ENCODE peak calls at places on chromosome 15, in nine cellular contexts. One of them, this sample, is unnamed.
A peak's percentile ranks its signal among the peaks of the same experiment; 100 is the strongest.

GRCh38 chr15:87710406-87710805 is 546.1 kb downstream of the NTRK3 start:
- DNase-seq in left ventricle myocardium inferior: no peak
- DNase-seq in AG04449: no peak
- DNase-seq in foreskin fibroblast: no peak
- DNase-seq in mucosa of descending colon: no peak
- DNase-seq in body of pancreas: peak; percentile 43
- DNase-seq in breast epithelium: peak; percentile 19
- DNase-seq in choroid plexus epithelial cell: no peak
- DNase-seq in uterus: peak; percentile 80
- DNase-seq in this sample: peak; percentile 16

GRCh38 chr15:52236015-52236414 is 44.8 kb upstream of the GNB5 start:
- DNase-seq in body of pancreas: no peak
- DNase-seq in mucosa of descending colon: no peak
- DNase-seq in foreskin fibroblast: no peak
- DNase-seq in left ventricle myocardium inferior: no peak
- DNase-seq in AG04449: no peak
- DNase-seq in breast epithelium: no peak
- DNase-seq in uterus: no peak
- DNase-seq in choroid plexus epithelial cell: peak; percentile 61
- DNase-seq in this sample: peak; percentile 10

GRCh38 chr15:34799149-34799824 is 3.9 kb upstream of the ACTC1 start:
- DNase-seq in left ventricle myocardium inferior: peak; percentile 85
- DNase-seq in breast epithelium: no peak
- DNase-seq in uterus: peak; percentile 35
- DNase-seq in choroid plexus epithelial cell: no peak
- DNase-seq in body of pancreas: peak; percentile 65
- DNase-seq in foreskin fibroblast: no peak
- DNase-seq in AG04449: no peak
- DNase-seq in mucosa of descending colon: no peak
- DNase-seq in this sample: no peak

GRCh38 chr15:38260077-38260476 is 7.4 kb downstream of the SPRED1 start:
- DNase-seq in choroid plexus epithelial cell: peak; percentile 48
- DNase-seq in mucosa of descending colon: no peak
- DNase-seq in uterus: no peak
- DNase-seq in AG04449: no peak
- DNase-seq in foreskin fibroblast: peak; percentile 24
- DNase-seq in left ventricle myocardium inferior: no peak
- DNase-seq in body of pancreas: no peak
- DNase-seq in breast epithelium: no peak
- DNase-seq in this sample: no peak

GRCh38 chr15:49492834-49493233 is 69.8 kb downstream of the FGF7 start:
- DNase-seq in breast epithelium: no peak
- DNase-seq in left ventricle myocardium inferior: no peak
- DNase-seq in mucosa of descending colon: no peak
- DNase-seq in AG04449: peak; percentile 65
- DNase-seq in foreskin fibroblast: peak; percentile 81
- DNase-seq in choroid plexus epithelial cell: peak; percentile 82
- DNase-seq in body of pancreas: no peak
- DNase-seq in uterus: no peak
- DNase-seq in this sample: no peak

GRCh38 chr15:56869573-56869972 is 48.9 kb upstream of the TCF12 start:
- DNase-seq in choroid plexus epithelial cell: peak; percentile 33
- DNase-seq in left ventricle myocardium inferior: peak; percentile 37
- DNase-seq in AG04449: no peak
- DNase-seq in body of pancreas: peak; percentile 43
- DNase-seq in foreskin fibroblast: no peak
- DNase-seq in mucosa of descending colon: peak; percentile 59
- DNase-seq in breast epithelium: no peak
- DNase-seq in uterus: peak; percentile 37
- DNase-seq in this sample: no peak

GRCh38 chr15:27681038-27681437 is 418.1 kb downstream of the OCA2 start:
- DNase-seq in breast epithelium: no peak
- DNase-seq in uterus: no peak
- DNase-seq in AG04449: no peak
- DNase-seq in left ventricle myocardium inferior: no peak
- DNase-seq in choroid plexus epithelial cell: peak; percentile 15
- DNase-seq in body of pancreas: no peak
- DNase-seq in foreskin fibroblast: no peak
- DNase-seq in mucosa of descending colon: no peak
- DNase-seq in this sample: no peak

GRCh38 chr15:70569718-70570231 is 193.6 kb downstream of the UACA start:
- DNase-seq in left ventricle myocardium inferior: no peak
- DNase-seq in AG04449: no peak
- DNase-seq in foreskin fibroblast: no peak
- DNase-seq in body of pancreas: no peak
- DNase-seq in breast epithelium: peak; percentile 12
- DNase-seq in mucosa of descending colon: no peak
- DNase-seq in choroid plexus epithelial cell: peak; percentile 68
- DNase-seq in uterus: no peak
- DNase-seq in this sample: peak; percentile 38

GRCh38 chr15:100093211-100094126 is 248.3 kb downstream of the ADAMTS17 start:
- DNase-seq in foreskin fibroblast: no peak
- DNase-seq in AG04449: no peak
- DNase-seq in mucosa of descending colon: no peak
- DNase-seq in uterus: no peak
- DNase-seq in body of pancreas: no peak
- DNase-seq in left ventricle myocardium inferior: no peak
- DNase-seq in breast epithelium: peak; percentile 9
- DNase-seq in choroid plexus epithelial cell: peak; percentile 75
- DNase-seq in this sample: peak; percentile 60

GRCh38 chr15:41691471-41691870 is 31.3 kb downstream of the MGA start:
- DNase-seq in foreskin fibroblast: no peak
- DNase-seq in uterus: no peak
- DNase-seq in mucosa of descending colon: no peak
- DNase-seq in choroid plexus epithelial cell: peak; percentile 35
- DNase-seq in AG04449: no peak
- DNase-seq in left ventricle myocardium inferior: no peak
- DNase-seq in breast epithelium: no peak
- DNase-seq in body of pancreas: no peak
- DNase-seq in this sample: no peak

GRCh38 chr15:38533416-38533915 is 31.1 kb downstream of the RASGRP1 start:
- DNase-seq in choroid plexus epithelial cell: no peak
- DNase-seq in uterus: no peak
- DNase-seq in mucosa of descending colon: no peak
- DNase-seq in foreskin fibroblast: no peak
- DNase-seq in left ventricle myocardium inferior: no peak
- DNase-seq in body of pancreas: no peak
- DNase-seq in AG04449: no peak
- DNase-seq in breast epithelium: no peak
- DNase-seq in this sample: no peak

GRCh38 chr15:80308002-80308401 is 56.0 kb upstream of the CTXND1 start:
- DNase-seq in breast epithelium: no peak
- DNase-seq in AG04449: no peak
- DNase-seq in mucosa of descending colon: no peak
- DNase-seq in choroid plexus epithelial cell: no peak
- DNase-seq in body of pancreas: no peak
- DNase-seq in left ventricle myocardium inferior: no peak
- DNase-seq in uterus: no peak
- DNase-seq in foreskin fibroblast: no peak
- DNase-seq in this sample: no peak

GRCh38 chr15:70036585-70037343 is 61.0 kb downstream of the TLE3 start:
- DNase-seq in choroid plexus epithelial cell: no peak
- DNase-seq in left ventricle myocardium inferior: no peak
- DNase-seq in mucosa of descending colon: no peak
- DNase-seq in breast epithelium: no peak
- DNase-seq in uterus: no peak
- DNase-seq in AG04449: no peak
- DNase-seq in body of pancreas: no peak
- DNase-seq in foreskin fibroblast: no peak
- DNase-seq in this sample: no peak

GRCh38 chr15:82397817-82398216 is 31.8 kb upstream of the GOLGA6L9 start:
- DNase-seq in choroid plexus epithelial cell: no peak
- DNase-seq in mucosa of descending colon: no peak
- DNase-seq in AG04449: no peak
- DNase-seq in breast epithelium: no peak
- DNase-seq in uterus: no peak
- DNase-seq in foreskin fibroblast: no peak
- DNase-seq in left ventricle myocardium inferior: no peak
- DNase-seq in body of pancreas: no peak
- DNase-seq in this sample: no peak

GRCh38 chr15:39785139-39785538 is 2.5 kb upstream of the FSIP1 start:
- DNase-seq in choroid plexus epithelial cell: no peak
- DNase-seq in foreskin fibroblast: no peak
- DNase-seq in AG04449: no peak
- DNase-seq in body of pancreas: peak; percentile 16
- DNase-seq in uterus: no peak
- DNase-seq in breast epithelium: no peak
- DNase-seq in mucosa of descending colon: no peak
- DNase-seq in left ventricle myocardium inferior: no peak
- DNase-seq in this sample: no peak

GRCh38 chr15:54282228-54282836 is 304.1 kb downstream of the UNC13C start:
- DNase-seq in body of pancreas: no peak
- DNase-seq in uterus: no peak
- DNase-seq in foreskin fibroblast: no peak
- DNase-seq in left ventricle myocardium inferior: no peak
- DNase-seq in choroid plexus epithelial cell: no peak
- DNase-seq in mucosa of descending colon: peak; percentile 13
- DNase-seq in AG04449: no peak
- DNase-seq in breast epithelium: no peak
- DNase-seq in this sample: no peak

GRCh38 chr15:70100495-70101331 is 3.0 kb upstream of the TLE3 start:
- DNase-seq in AG04449: no peak
- DNase-seq in breast epithelium: peak; percentile 56
- DNase-seq in foreskin fibroblast: peak; percentile 21
- DNase-seq in body of pancreas: peak; percentile 51
- DNase-seq in choroid plexus epithelial cell: peak; percentile 78
- DNase-seq in mucosa of descending colon: peak; percentile 80
- DNase-seq in uterus: peak; percentile 54
- DNase-seq in left ventricle myocardium inferior: peak; percentile 39
- DNase-seq in this sample: peak; percentile 39

GRCh38 chr15:23002920-23003319 is 22.8 kb upstream of the CYFIP1 start:
- DNase-seq in mucosa of descending colon: no peak
- DNase-seq in uterus: no peak
- DNase-seq in choroid plexus epithelial cell: no peak
- DNase-seq in body of pancreas: no peak
- DNase-seq in left ventricle myocardium inferior: peak; percentile 35
- DNase-seq in AG04449: no peak
- DNase-seq in breast epithelium: no peak
- DNase-seq in foreskin fibroblast: no peak
- DNase-seq in this sample: no peak

GRCh38 chr15:45186771-45187577 is 792 bp downstream of the SHF start:
- DNase-seq in foreskin fibroblast: no peak
- DNase-seq in mucosa of descending colon: peak; percentile 41
- DNase-seq in breast epithelium: no peak
- DNase-seq in choroid plexus epithelial cell: no peak
- DNase-seq in body of pancreas: no peak
- DNase-seq in AG04449: no peak
- DNase-seq in left ventricle myocardium inferior: no peak
- DNase-seq in uterus: no peak
- DNase-seq in this sample: no peak

GRCh38 chr15:96703794-96704550 is 373.5 kb downstream of the NR2F2 start:
- DNase-seq in body of pancreas: no peak
- DNase-seq in AG04449: no peak
- DNase-seq in mucosa of descending colon: no peak
- DNase-seq in breast epithelium: no peak
- DNase-seq in foreskin fibroblast: no peak
- DNase-seq in left ventricle myocardium inferior: no peak
- DNase-seq in choroid plexus epithelial cell: no peak
- DNase-seq in uterus: no peak
- DNase-seq in this sample: no peak

GRCh38 chr15:64112904-64113303 is 17.1 kb downstream of the SNX1 start:
- DNase-seq in mucosa of descending colon: no peak
- DNase-seq in uterus: no peak
- DNase-seq in AG04449: no peak
- DNase-seq in body of pancreas: no peak
- DNase-seq in breast epithelium: no peak
- DNase-seq in left ventricle myocardium inferior: no peak
- DNase-seq in choroid plexus epithelial cell: peak; percentile 48
- DNase-seq in foreskin fibroblast: peak; percentile 35
- DNase-seq in this sample: no peak

GRCh38 chr15:74780983-74781672 is 752 bp upstream of the CSK start:
- DNase-seq in left ventricle myocardium inferior: no peak
- DNase-seq in mucosa of descending colon: no peak
- DNase-seq in body of pancreas: peak; percentile 56
- DNase-seq in uterus: no peak
- DNase-seq in foreskin fibroblast: peak; percentile 38
- DNase-seq in choroid plexus epithelial cell: peak; percentile 43
- DNase-seq in breast epithelium: no peak
- DNase-seq in AG04449: no peak
- DNase-seq in this sample: no peak

GRCh38 chr15:61681676-61682075 is 378.6 kb downstream of the VPS13C start:
- DNase-seq in foreskin fibroblast: no peak
- DNase-seq in body of pancreas: no peak
- DNase-seq in choroid plexus epithelial cell: no peak
- DNase-seq in breast epithelium: no peak
- DNase-seq in AG04449: no peak
- DNase-seq in mucosa of descending colon: no peak
- DNase-seq in uterus: no peak
- DNase-seq in left ventricle myocardium inferior: no peak
- DNase-seq in this sample: no peak
- H3K4me3 ChIP-seq in foreskin fibroblast: no peak overlapping the region
- H3K4me3 ChIP-seq in body of pancreas: no peak overlapping the region
- H3K4me3 ChIP-seq in choroid plexus epithelial cell: no peak overlapping the region
- H3K4me3 ChIP-seq in breast epithelium: no peak overlapping the region
- H3K4me3 ChIP-seq in AG04449: no peak overlapping the region
- H3K4me3 ChIP-seq in mucosa of descending colon: no peak overlapping the region
- H3K4me3 ChIP-seq in uterus: no peak overlapping the region
- H3K4me3 ChIP-seq in left ventricle myocardium inferior: no peak overlapping the region
- H3K4me3 ChIP-seq in this sample: no peak overlapping the region

GRCh38 chr15:98272586-98272985 is 312.1 kb downstream of the ARRDC4 start:
- DNase-seq in AG04449: no peak
- DNase-seq in breast epithelium: no peak
- DNase-seq in foreskin fibroblast: no peak
- DNase-seq in uterus: no peak
- DNase-seq in choroid plexus epithelial cell: no peak
- DNase-seq in mucosa of descending colon: no peak
- DNase-seq in body of pancreas: no peak
- DNase-seq in left ventricle myocardium inferior: no peak
- DNase-seq in this sample: no peak
- TF ChIP-seq CTCF in AG04449: no peak
- TF ChIP-seq CTCF in breast epithelium: no peak
- TF ChIP-seq CTCF in foreskin fibroblast: no peak
- TF ChIP-seq CTCF in uterus: no peak
- TF ChIP-seq CTCF in choroid plexus epithelial cell: no peak
- TF ChIP-seq CTCF in mucosa of descending colon: no peak
- TF ChIP-seq CTCF in body of pancreas: no peak
- TF ChIP-seq CTCF in left ventricle myocardium inferior: no peak
- TF ChIP-seq CTCF in this sample: no peak

GRCh38 chr15:66706225-66706732 is 4.2 kb downstream of the SMAD6 start:
- DNase-seq in breast epithelium: no peak
- DNase-seq in AG04449: no peak
- DNase-seq in foreskin fibroblast: peak; percentile 38
- DNase-seq in choroid plexus epithelial cell: peak; percentile 64
- DNase-seq in body of pancreas: peak; percentile 11
- DNase-seq in mucosa of descending colon: peak; percentile 39
- DNase-seq in uterus: no peak
- DNase-seq in left ventricle myocardium inferior: peak; percentile 35
- DNase-seq in this sample: no peak
- H3K4me3 ChIP-seq in breast epithelium: no peak overlapping the region
- H3K4me3 ChIP-seq in AG04449: peak overlapping the region; percentile 83
- H3K4me3 ChIP-seq in foreskin fibroblast: peak overlapping the region; percentile 84
- H3K4me3 ChIP-seq in choroid plexus epithelial cell: peak overlapping the region; percentile 28
- H3K4me3 ChIP-seq in body of pancreas: no peak overlapping the region
- H3K4me3 ChIP-seq in mucosa of descending colon: no peak overlapping the region
- H3K4me3 ChIP-seq in uterus: no peak overlapping the region
- H3K4me3 ChIP-seq in left ventricle myocardium inferior: peak overlapping the region; percentile 81
- H3K4me3 ChIP-seq in this sample: no peak overlapping the region

GRCh38 chr15:72112805-72113204 is 5.1 kb downstream of the MYO9A start:
- DNase-seq in mucosa of descending colon: no peak
- DNase-seq in choroid plexus epithelial cell: no peak
- DNase-seq in AG04449: no peak
- DNase-seq in body of pancreas: no peak
- DNase-seq in uterus: no peak
- DNase-seq in foreskin fibroblast: no peak
- DNase-seq in breast epithelium: no peak
- DNase-seq in left ventricle myocardium inferior: no peak
- DNase-seq in this sample: no peak
- TF ChIP-seq CTCF in mucosa of descending colon: no peak
- TF ChIP-seq CTCF in choroid plexus epithelial cell: no peak
- TF ChIP-seq CTCF in AG04449: no peak
- TF ChIP-seq CTCF in body of pancreas: no peak
- TF ChIP-seq CTCF in uterus: no peak
- TF ChIP-seq CTCF in foreskin fibroblast: no peak
- TF ChIP-seq CTCF in breast epithelium: no peak
- TF ChIP-seq CTCF in left ventricle myocardium inferior: no peak
- TF ChIP-seq CTCF in this sample: no peak